ENCODE peak calls at places on chromosome 2, in seven cellular contexts. S, A, X, H, M, L and N are unnamed samples.

GRCh38 chr2:104656496-104657310 is 197.2 kb upstream of the POU3F3 start:
- DNase-seq in X (no peak), A (no peak), S (no peak), M (peak), L (no peak), H (no peak), N (no peak)

GRCh38 chr2:226673314-226673723 is 126.3 kb downstream of the IRS1 start:
- DNase-seq in H (no peak), X (no peak), A (peak), M (peak), S (peak), L (no peak), N (no peak)

GRCh38 chr2:237626813-237627451 is 455 bp upstream of the LRRFIP1 start:
- DNase-seq in L (peak), M (no peak), A (no peak), H (peak), X (no peak), S (no peak), N (peak)

GRCh38 chr2:152320166-152320565 is 14.8 kb upstream of the FMNL2 start:
- DNase-seq in S (peak), L (no peak), H (no peak), A (no peak), X (no peak), M (no peak), N (no peak)

GRCh38 chr2:123976249-123976648 is 48.8 kb upstream of the CNTNAP5 start:
- DNase-seq in X (no peak), H (no peak), A (no peak), L (no peak), S (no peak), M (no peak), N (no peak)

GRCh38 chr2:74524005-74524404 is 2.0 kb downstream of the DQX1 start:
- DNase-seq in H (peak), M (no peak), S (no peak), X (no peak), L (peak), A (no peak), N (no peak)

GRCh38 chr2:174546519-174547506 is 50.8 kb downstream of the WIPF1 start:
- DNase-seq in M (no peak), S (peak), L (no peak), X (no peak), A (peak), H (no peak), N (no peak)

GRCh38 chr2:190718652-190719526 is 70.0 kb downstream of the NAB1 start:
- DNase-seq in M (peak), A (peak), X (no peak), L (no peak), H (peak), S (peak), N (no peak)

GRCh38 chr2:17171446-17172049 is 346.7 kb downstream of the RAD51AP2 start:
- DNase-seq in M (peak), S (peak), H (no peak), X (no peak), L (no peak), A (peak), N (peak)
- TF ChIP-seq CTCF in M (peak), S (peak), H (peak), X (peak), L (no peak), A (peak), N (peak)

GRCh38 chr2:88813612-88814011 is 122.1 kb downstream of the RPIA start:
- DNase-seq in M (no peak), H (no peak), A (no peak), S (no peak), L (no peak), X (no peak), N (no peak)
- TF ChIP-seq CTCF in M (peak), H (no peak), A (peak), S (no peak), L (no peak), X (peak), N (no peak)

GRCh38 chr2:38512211-38512610 is 90.5 kb downstream of the HNRNPLL start:
- DNase-seq in X (no peak), H (no peak), M (no peak), A (no peak), S (no peak), L (no peak), N (no peak)
- TF ChIP-seq CTCF in X (no peak), H (no peak), M (no peak), A (no peak), S (no peak), L (no peak), N (no peak)

GRCh38 chr2:70645733-70646420 is 92.3 kb upstream of the TGFA start:
- DNase-seq in M (no peak), S (no peak), A (no peak), X (no peak), H (no peak), L (no peak), N (no peak)
- TF ChIP-seq CTCF in M (peak), S (peak), A (peak), X (no peak), H (no peak), L (no peak), N (peak)

DNA sequence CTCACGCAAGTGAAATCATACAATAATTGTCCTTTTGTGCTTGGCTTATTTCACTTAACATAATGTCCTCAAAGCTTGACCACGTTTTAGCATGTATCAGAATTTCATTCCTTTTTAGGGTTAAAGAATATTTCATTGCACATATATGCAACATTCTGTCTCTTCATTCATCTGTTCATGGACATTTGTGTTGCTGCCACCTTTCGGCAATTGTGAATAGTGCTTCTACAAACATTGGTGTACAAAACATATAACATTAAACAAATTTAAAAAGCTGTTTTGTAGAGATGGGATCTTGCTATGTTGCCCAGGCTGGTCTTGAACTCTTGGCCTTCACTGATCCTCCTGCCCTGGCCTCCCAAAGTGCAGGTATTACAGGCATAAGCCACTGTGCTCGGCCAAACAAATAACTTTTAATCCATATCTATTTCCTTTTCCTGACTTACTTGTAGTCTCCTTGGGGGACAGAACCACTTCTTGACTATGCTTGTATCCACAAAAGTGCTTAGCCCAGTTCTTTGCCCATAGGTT is 209.3 kb downstream of the SLC4A3 start:
- DNase-seq in L (no peak), H (no peak), M (no peak), S (peak), A (no peak), X (no peak), N (no peak)
- TF ChIP-seq CTCF in L (no peak), H (peak), M (peak), S (peak), A (peak), X (no peak), N (peak)

DNA sequence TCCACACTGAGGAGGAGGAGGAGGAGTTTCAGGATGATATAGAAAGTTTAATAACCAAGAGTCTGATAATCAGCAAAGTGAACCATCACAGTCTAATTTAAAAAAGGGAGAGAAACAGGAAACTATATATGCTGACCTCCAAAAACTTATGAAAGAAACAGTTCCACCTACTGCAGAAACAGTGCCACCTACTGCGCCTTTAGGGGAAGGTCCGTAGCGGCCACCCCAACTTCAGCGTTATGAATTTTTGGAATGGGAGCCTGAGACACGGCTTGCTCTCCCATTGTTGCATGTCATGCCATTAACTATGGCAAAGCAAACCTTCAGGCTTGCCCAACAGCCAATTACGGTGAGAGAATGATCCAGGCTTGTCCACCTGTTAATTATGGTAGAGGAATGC is 1719.2 kb upstream of the LRRTM1 start:
- DNase-seq in H (no peak), X (no peak), A (no peak), S (no peak), L (no peak), M (no peak), N (no peak)
- TF ChIP-seq CTCF in H (no peak), X (no peak), A (peak), S (no peak), L (no peak), M (no peak), N (peak)

GRCh38 chr2:232028631-232029030 is 67.1 kb downstream of the DIS3L2 start:
- DNase-seq in A (no peak), M (peak), X (no peak), S (peak), H (no peak), L (no peak), N (no peak)

GRCh38 chr2:232029336-232029735 is 67.8 kb downstream of the DIS3L2 start:
- DNase-seq in M (no peak), S (no peak), A (no peak), H (no peak), L (no peak), X (no peak), N (no peak)

GRCh38 chr2:232027530-232027929 is 66.0 kb downstream of the DIS3L2 start:
- DNase-seq in X (no peak), S (no peak), L (no peak), H (no peak), A (no peak), M (no peak), N (no peak)

GRCh38 chr2:232028071-232028470 is 66.6 kb downstream of the DIS3L2 start:
- DNase-seq in X (no peak), M (no peak), L (no peak), S (no peak), A (no peak), H (no peak), N (no peak)

DNA sequence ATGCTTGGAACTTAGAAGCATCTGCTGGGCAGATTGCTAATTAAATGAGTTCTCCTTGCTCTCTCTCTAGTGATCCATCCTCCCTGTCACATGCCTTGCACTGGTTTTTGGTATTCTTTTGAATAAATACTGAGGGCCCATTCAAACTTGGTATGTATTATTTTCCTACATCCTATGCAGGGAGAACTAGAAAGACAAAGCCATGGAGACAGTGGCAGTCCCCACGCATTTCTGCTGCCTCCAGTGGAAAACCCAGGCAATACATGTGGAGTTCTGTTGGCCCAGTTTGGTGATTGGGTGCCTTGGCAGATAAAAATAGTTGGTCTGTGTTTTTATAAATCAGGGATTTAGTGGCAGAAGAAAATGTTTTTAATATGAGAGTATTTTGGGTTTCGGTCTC is 68.7 kb downstream of the DIS3L2 start:
- DNase-seq in L (no peak), S (no peak), H (no peak), A (no peak), M (no peak), X (no peak), N (no peak)
- TF ChIP-seq CTCF in L (no peak), S (peak), H (peak), A (peak), M (no peak), X (peak), N (peak)